ENCODE peak calls at places on chromosomes 2 and 18, in four cellular contexts. One of them, this sample, is unnamed.

GRCh38 chr2:201965550-201965949 is 68.1 kb upstream of the FZD7 start:
- DNase-seq in IMR-90: no peak
- DNase-seq in H1: no peak
- DNase-seq in H9: no peak
- DNase-seq in this sample: no peak

GRCh38 chr2:238670341-238670681 is 177.6 kb upstream of the TWIST2 start:
- DNase-seq in H1: no peak
- DNase-seq in H9: no peak
- DNase-seq in IMR-90: no peak
- DNase-seq in this sample: no peak

GRCh38 chr2:43708178-43708577 is 31.9 kb upstream of the C1GALT1C1L start:
- DNase-seq in H9: no peak
- DNase-seq in IMR-90: peak
- DNase-seq in H1: no peak
- DNase-seq in this sample: no peak

GRCh38 chr2:142254057-142254456 is 123.2 kb upstream of the LRP1B start:
- DNase-seq in H1: no peak
- DNase-seq in H9: no peak
- DNase-seq in IMR-90: no peak
- DNase-seq in this sample: no peak

GRCh38 chr2:100018794-100019193 is 123.6 kb downstream of the AFF3 start:
- DNase-seq in H9: no peak
- DNase-seq in IMR-90: peak
- DNase-seq in H1: no peak
- DNase-seq in this sample: no peak

GRCh38 chr18:23453657-23454011 is 547 bp downstream of the RIOK3 start:
- DNase-seq in H1: no peak
- DNase-seq in IMR-90: peak
- DNase-seq in H9: no peak
- DNase-seq in this sample: peak

GRCh38 chr2:222042666-222043065 is 256.1 kb downstream of the PAX3 start:
- DNase-seq in H9: no peak
- DNase-seq in IMR-90: no peak
- DNase-seq in H1: no peak
- DNase-seq in this sample: no peak

GRCh38 chr2:202014328-202015034 is 19.2 kb upstream of the FZD7 start:
- DNase-seq in H9: no peak
- DNase-seq in IMR-90: peak
- DNase-seq in H1: no peak
- DNase-seq in this sample: peak

GRCh38 chr2:160920791-160921303 is 239.4 kb upstream of the TANK start:
- DNase-seq in H1: no peak
- DNase-seq in H9: no peak
- DNase-seq in IMR-90: peak
- DNase-seq in this sample: no peak

GRCh38 chr18:22559414-22560282 is 141.9 kb upstream of the CTAGE1 start:
- DNase-seq in H1: no peak
- DNase-seq in IMR-90: peak
- DNase-seq in H9: peak
- DNase-seq in this sample: peak

GRCh38 chr2:53575606-53576360 is 191.8 kb upstream of the CHAC2 start:
- DNase-seq in IMR-90: peak
- DNase-seq in H9: no peak
- DNase-seq in H1: no peak
- DNase-seq in this sample: no peak

GRCh38 chr18:45169610-45170009 is 445.7 kb upstream of the SLC14A2 start:
- DNase-seq in H9: no peak
- DNase-seq in IMR-90: peak
- DNase-seq in H1: no peak
- DNase-seq in this sample: no peak

GRCh38 chr18:59988098-59988706 is 88.4 kb downstream of the PMAIP1 start:
- DNase-seq in IMR-90: peak
- DNase-seq in H9: no peak
- DNase-seq in H1: no peak
- DNase-seq in this sample: peak

GRCh38 chr2:164542584-164543021 is 78.7 kb downstream of the GRB14 start:
- DNase-seq in H9: no peak
- DNase-seq in H1: no peak
- DNase-seq in IMR-90: peak
- DNase-seq in this sample: no peak
- H3K56ac ChIP-seq in H9: no peak
- H3K56ac ChIP-seq in H1: no peak
- H3K56ac ChIP-seq in IMR-90: no peak
- H3K56ac ChIP-seq in this sample: no peak

GRCh38 chr18:47513036-47513435 is 261.6 kb upstream of the SKOR2 start:
- DNase-seq in H1: no peak
- DNase-seq in H9: no peak
- DNase-seq in IMR-90: no peak
- DNase-seq in this sample: no peak
- H3K56ac ChIP-seq in H1: no peak
- H3K56ac ChIP-seq in H9: no peak
- H3K56ac ChIP-seq in IMR-90: no peak
- H3K56ac ChIP-seq in this sample: no peak

DNA sequence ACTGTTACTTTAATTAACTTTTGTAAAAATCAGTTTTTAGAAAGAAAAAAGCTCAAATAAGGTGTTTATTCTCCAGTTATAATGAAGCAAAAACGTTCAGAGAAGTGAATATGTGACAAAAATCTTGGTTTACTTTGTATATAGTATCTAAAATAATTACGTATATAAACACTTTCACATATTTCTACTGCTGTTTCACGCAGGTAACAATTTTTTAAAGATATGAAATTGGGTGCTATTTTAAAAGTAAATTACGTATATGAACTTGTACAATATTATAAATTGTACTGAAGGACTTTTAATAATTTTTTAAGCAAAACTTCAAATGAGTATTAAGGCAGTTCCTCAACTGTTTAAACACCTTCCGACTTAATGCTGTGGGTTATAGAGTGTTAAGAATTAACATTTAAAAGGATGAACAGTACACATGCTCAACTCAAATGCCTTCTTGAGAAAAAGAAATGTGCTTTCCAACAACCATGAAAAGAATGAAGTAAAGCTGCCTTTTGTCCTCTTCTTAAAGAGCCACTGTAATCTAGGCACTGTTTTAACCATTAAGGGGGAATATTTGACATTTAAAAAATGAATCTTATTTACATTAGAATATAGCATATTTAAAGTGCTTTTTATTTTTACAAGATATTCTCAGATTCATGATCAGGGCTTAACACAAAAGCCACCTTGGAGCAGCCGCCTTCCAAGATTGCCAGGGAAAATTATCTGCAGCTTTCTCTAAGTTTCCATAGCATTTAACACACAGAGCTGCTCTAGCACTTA is 56.5 kb upstream of the CDKL4 start:
- DNase-seq in IMR-90: no peak
- DNase-seq in H1: no peak
- DNase-seq in H9: no peak
- DNase-seq in this sample: no peak
- H3K56ac ChIP-seq in IMR-90: no peak
- H3K56ac ChIP-seq in H1: no peak
- H3K56ac ChIP-seq in H9: no peak
- H3K56ac ChIP-seq in this sample: no peak

GRCh38 chr2:195594248-195594647 is 62.8 kb upstream of the SLC39A10 start:
- DNase-seq in H9: no peak
- DNase-seq in IMR-90: no peak
- DNase-seq in H1: no peak
- DNase-seq in this sample: peak
- H3K56ac ChIP-seq in H9: no peak
- H3K56ac ChIP-seq in IMR-90: no peak
- H3K56ac ChIP-seq in H1: no peak
- H3K56ac ChIP-seq in this sample: no peak

GRCh38 chr2:24439971-24440340 is 51.1 kb upstream of the NCOA1 start:
- DNase-seq in IMR-90: no peak
- DNase-seq in H1: no peak
- DNase-seq in H9: no peak
- DNase-seq in this sample: no peak
- H3K56ac ChIP-seq in IMR-90: no peak
- H3K56ac ChIP-seq in H1: no peak
- H3K56ac ChIP-seq in H9: no peak
- H3K56ac ChIP-seq in this sample: no peak

DNA sequence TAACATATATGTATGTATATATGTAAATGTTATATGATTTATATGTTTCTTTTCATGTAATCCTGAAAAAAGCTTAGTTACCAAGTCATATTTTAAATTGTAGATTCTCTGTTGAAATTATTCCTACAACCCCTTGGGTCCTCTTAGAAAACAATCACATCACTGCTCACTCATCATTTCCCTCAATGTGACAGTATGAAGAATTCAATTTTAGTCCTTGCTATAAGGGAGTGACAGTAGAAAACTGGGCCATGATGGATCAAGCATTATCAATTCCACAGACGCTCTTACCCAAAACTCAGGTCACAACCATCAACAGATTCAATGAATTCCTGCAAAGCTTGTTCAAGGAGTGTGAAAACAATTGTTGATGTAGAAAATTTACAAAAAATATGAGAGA is 1389.5 kb upstream of the ACVR2A start:
- DNase-seq in H1: no peak
- DNase-seq in IMR-90: no peak
- DNase-seq in H9: no peak
- DNase-seq in this sample: no peak
- H3K56ac ChIP-seq in H1: no peak
- H3K56ac ChIP-seq in IMR-90: no peak
- H3K56ac ChIP-seq in H9: no peak
- H3K56ac ChIP-seq in this sample: no peak

DNA sequence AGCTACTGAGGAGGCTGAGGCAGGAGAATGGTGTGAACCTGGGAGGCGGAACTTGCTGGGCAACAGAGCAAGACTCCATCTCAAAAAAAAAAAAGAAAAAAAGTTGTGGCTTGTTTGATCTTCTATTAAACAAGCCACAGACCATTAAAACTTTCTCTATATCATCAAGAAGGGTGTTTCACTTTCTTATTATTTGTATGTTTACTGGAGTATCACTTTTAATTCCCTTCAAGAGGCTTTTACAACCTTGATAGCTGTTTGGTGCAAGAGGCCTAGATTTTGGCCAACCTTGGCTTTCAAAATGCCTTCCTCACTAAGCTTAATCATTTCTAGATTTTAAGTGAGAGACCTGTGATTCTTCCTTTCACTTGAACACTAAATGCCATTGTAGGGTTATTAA is 339.1 kb downstream of the TSN start:
- DNase-seq in H1: no peak
- DNase-seq in H9: no peak
- DNase-seq in IMR-90: no peak
- DNase-seq in this sample: no peak
- H3K56ac ChIP-seq in H1: no peak
- H3K56ac ChIP-seq in H9: no peak
- H3K56ac ChIP-seq in IMR-90: no peak
- H3K56ac ChIP-seq in this sample: no peak

This sample was measured in mesendoderm.